ENCODE peak calls at places on chromosomes 2 and 18, in eight cellular contexts. N, C, A, M, H, E, X and B are unnamed samples.

GRCh38 chr18:10414293-10414842 is 40.1 kb upstream of the APCDD1 start:
- DNase-seq in E (no peak), N (no peak), A (no peak), H (no peak), X (no peak), M (no peak), C (no peak), B (no peak)

GRCh38 chr2:2646312-2647051 is 315.4 kb upstream of the MYT1L start:
- DNase-seq in M (no peak), X (no peak), H (no peak), C (peak), E (peak), N (no peak), A (peak), B (no peak)

GRCh38 chr2:217551229-217551909 is 451.4 kb downstream of the TNS1 start:
- DNase-seq in M (peak), C (no peak), H (no peak), X (no peak), A (no peak), N (no peak), E (no peak), B (no peak)

GRCh38 chr2:46413631-46414030 is 65.7 kb upstream of the TMEM247 start:
- DNase-seq in A (no peak), M (no peak), C (no peak), H (no peak), E (no peak), N (no peak), X (no peak), B (no peak)

GRCh38 chr18:79413901-79414300 is 18.2 kb downstream of the NFATC1 start:
- DNase-seq in M (no peak), E (no peak), N (no peak), H (peak), X (no peak), A (no peak), C (no peak), B (no peak)

GRCh38 chr2:17813742-17814458 is 2.4 kb upstream of the MSGN1 start:
- DNase-seq in A (no peak), M (peak), E (no peak), N (no peak), C (no peak), X (no peak), H (no peak), B (peak)

GRCh38 chr2:2662037-2662846 is 331.2 kb upstream of the MYT1L start:
- DNase-seq in A (no peak), E (no peak), N (peak), H (no peak), C (no peak), M (no peak), X (peak), B (no peak)

GRCh38 chr2:173979721-173980351 is 14.7 kb upstream of the SP3 start:
- DNase-seq in A (no peak), H (no peak), E (no peak), M (peak), X (no peak), N (no peak), C (no peak), B (no peak)

GRCh38 chr2:174840436-174840835 is 76.2 kb upstream of the CHRNA1 start:
- DNase-seq in X (no peak), A (no peak), H (no peak), E (no peak), N (no peak), M (peak), C (no peak), B (no peak)

GRCh38 chr2:85704800-85705679 is 10.9 kb downstream of the GNLY start:
- DNase-seq in C (no peak), H (no peak), N (no peak), X (no peak), E (peak), M (no peak), A (no peak), B (no peak)

GRCh38 chr18:23053756-23054457 is 81.4 kb upstream of the CABLES1 start:
- DNase-seq in C (no peak), H (no peak), E (no peak), N (no peak), M (peak), X (no peak), A (no peak), B (no peak)

GRCh38 chr18:38611036-38611964 is 1045.7 kb upstream of the CELF4 start:
- DNase-seq in N (no peak), A (no peak), X (no peak), H (no peak), E (no peak), M (no peak), C (no peak), B (no peak)

GRCh38 chr2:64854773-64855237 is 134.4 kb upstream of the SLC1A4 start:
- DNase-seq in M (peak), C (no peak), A (no peak), E (no peak), X (peak), H (no peak), N (no peak), B (no peak)

GRCh38 chr2:215626812-215627281 is 191.0 kb upstream of the FN1 start:
- DNase-seq in X (no peak), M (peak), E (no peak), C (no peak), H (no peak), A (no peak), N (no peak), B (no peak)

GRCh38 chr18:55781481-55781957 is 193.5 kb upstream of the TCF4 start:
- DNase-seq in X (peak), H (no peak), E (no peak), M (peak), C (no peak), A (no peak), N (peak), B (no peak)

GRCh38 chr2:190786404-190787166 is 94.0 kb upstream of the GLS start:
- DNase-seq in C (no peak), X (no peak), N (no peak), H (no peak), E (no peak), A (no peak), M (peak), B (no peak)